ENCODE peak calls at places on chromosomes 11 and 22, in four cellular contexts. One of them, this sample, is unnamed.

GRCh38 chr11:105673089-105673488 is 63.2 kb downstream of the GRIA4 start:
- DNase-seq in H9: peak
- DNase-seq in IMR-90: peak
- DNase-seq in H1: no peak
- DNase-seq in this sample: peak

GRCh38 chr22:30730351-30730750 is 35.7 kb downstream of the OSBP2 start:
- DNase-seq in H1: no peak
- DNase-seq in H9: no peak
- DNase-seq in IMR-90: peak
- DNase-seq in this sample: no peak

GRCh38 chr11:130269544-130269943 is 45.2 kb downstream of the ZBTB44 start:
- DNase-seq in H9: no peak
- DNase-seq in IMR-90: no peak
- DNase-seq in H1: no peak
- DNase-seq in this sample: no peak

GRCh38 chr11:35321532-35322320 is 97.6 kb downstream of the SLC1A2 start:
- DNase-seq in IMR-90: peak
- DNase-seq in H1: no peak
- DNase-seq in H9: no peak
- DNase-seq in this sample: no peak

GRCh38 chr11:1307163-1307870 is 2.1 kb downstream of the TOLLIP start:
- DNase-seq in IMR-90: no peak
- DNase-seq in H9: no peak
- DNase-seq in H1: no peak
- DNase-seq in this sample: no peak

GRCh38 chr11:70133771-70134170 is 55.7 kb downstream of the ANO1 start:
- DNase-seq in H9: no peak
- DNase-seq in H1: no peak
- DNase-seq in IMR-90: no peak
- DNase-seq in this sample: no peak

GRCh38 chr22:49358041-49358440 is 469.6 kb downstream of the BRD1 start:
- DNase-seq in H1: no peak
- DNase-seq in IMR-90: no peak
- DNase-seq in H9: no peak
- DNase-seq in this sample: no peak

GRCh38 chr22:33851240-33851639 is 69.0 kb downstream of the LARGE1 start:
- DNase-seq in H1: no peak
- DNase-seq in H9: no peak
- DNase-seq in IMR-90: peak
- DNase-seq in this sample: no peak

GRCh38 chr11:2204361-2205213 is 33.0 kb upstream of the TH start:
- DNase-seq in H9: no peak
- DNase-seq in IMR-90: no peak
- DNase-seq in H1: no peak
- DNase-seq in this sample: no peak

GRCh38 chr11:117953029-117953671 is 23.9 kb upstream of the TMPRSS13 start:
- DNase-seq in H9: no peak
- DNase-seq in H1: no peak
- DNase-seq in IMR-90: no peak
- DNase-seq in this sample: no peak

GRCh38 chr11:83835423-83835822 is 549.3 kb upstream of the CCDC90B start:
- DNase-seq in IMR-90: peak
- DNase-seq in H9: no peak
- DNase-seq in H1: no peak
- DNase-seq in this sample: no peak

GRCh38 chr11:133900176-133901105 is 55.1 kb upstream of the SPATA19 start:
- DNase-seq in H9: no peak
- DNase-seq in IMR-90: no peak
- DNase-seq in H1: no peak
- DNase-seq in this sample: no peak

GRCh38 chr11:65442952-65443351 is 20.4 kb downstream of the NEAT1 start:
- DNase-seq in H1: no peak
- DNase-seq in H9: no peak
- DNase-seq in IMR-90: peak
- DNase-seq in this sample: no peak

GRCh38 chr11:64115751-64116522 is 50.0 kb downstream of the MACROD1 start:
- DNase-seq in IMR-90: no peak
- DNase-seq in H9: no peak
- DNase-seq in H1: no peak
- DNase-seq in this sample: no peak

GRCh38 chr11:133934599-133935550 is 21.9 kb downstream of the IGSF9B start:
- DNase-seq in H9: no peak
- DNase-seq in IMR-90: peak
- DNase-seq in H1: no peak
- DNase-seq in this sample: peak

GRCh38 chr11:21144556-21144955 is 475.2 kb downstream of the NELL1 start:
- DNase-seq in H1: no peak
- DNase-seq in H9: no peak
- DNase-seq in IMR-90: no peak
- DNase-seq in this sample: peak

GRCh38 chr11:59429924-59430516 is 3.8 kb upstream of the OR5A2 start:
- DNase-seq in IMR-90: peak
- DNase-seq in H9: no peak
- DNase-seq in H1: no peak
- DNase-seq in this sample: peak

GRCh38 chr22:44580756-44581435 is 82.9 kb upstream of the RTL6 start:
- DNase-seq in H9: peak
- DNase-seq in IMR-90: no peak
- DNase-seq in H1: no peak
- DNase-seq in this sample: no peak

GRCh38 chr11:48020092-48020755 is 39.9 kb downstream of the PTPRJ start:
- DNase-seq in IMR-90: no peak
- DNase-seq in H9: no peak
- DNase-seq in H1: no peak
- DNase-seq in this sample: no peak

GRCh38 chr11:88383446-88383845 is 45.9 kb upstream of the CTSC start:
- DNase-seq in H1: no peak
- DNase-seq in H9: no peak
- DNase-seq in IMR-90: no peak
- DNase-seq in this sample: no peak

GRCh38 chr22:37259540-37260029 is 15.5 kb upstream of the RAC2 start:
- DNase-seq in H1: no peak
- DNase-seq in IMR-90: peak
- DNase-seq in H9: peak
- DNase-seq in this sample: peak

GRCh38 chr11:14422052-14422813 is 63.2 kb upstream of the RRAS2 start:
- DNase-seq in IMR-90: peak
- DNase-seq in H9: peak
- DNase-seq in H1: peak
- DNase-seq in this sample: peak

GRCh38 chr11:83070878-83071640 is 638 bp downstream of the RAB30 start:
- DNase-seq in H9: no peak
- DNase-seq in H1: no peak
- DNase-seq in IMR-90: peak
- DNase-seq in this sample: peak

GRCh38 chr22:46135611-46136538 is 14.5 kb upstream of the PPARA start:
- DNase-seq in IMR-90: no peak
- DNase-seq in H1: no peak
- DNase-seq in H9: no peak
- DNase-seq in this sample: no peak

GRCh38 chr11:7547687-7548086 is 33.9 kb downstream of the PPFIBP2 start:
- DNase-seq in H1: no peak
- DNase-seq in IMR-90: no peak
- DNase-seq in H9: no peak
- DNase-seq in this sample: no peak

GRCh38 chr11:24664399-24664798 is 167.5 kb downstream of the LUZP2 start:
- DNase-seq in IMR-90: no peak
- DNase-seq in H9: no peak
- DNase-seq in H1: no peak
- DNase-seq in this sample: no peak

GRCh38 chr11:47332791-47333525 is 19.5 kb downstream of the MYBPC3 start:
- DNase-seq in H1: no peak
- DNase-seq in H9: no peak
- DNase-seq in IMR-90: no peak
- DNase-seq in this sample: no peak

GRCh38 chr11:6333112-6333511 is 12.8 kb upstream of the CAVIN3 start:
- DNase-seq in H9: no peak
- DNase-seq in IMR-90: peak
- DNase-seq in H1: no peak
- DNase-seq in this sample: no peak

GRCh38 chr22:30308518-30309230 is 18.1 kb downstream of the TBC1D10A start:
- DNase-seq in H9: no peak
- DNase-seq in H1: no peak
- DNase-seq in IMR-90: peak
- DNase-seq in this sample: no peak

GRCh38 chr11:46036969-46037368 is 84.3 kb downstream of the PHF21A start:
- DNase-seq in H9: no peak
- DNase-seq in IMR-90: peak
- DNase-seq in H1: no peak
- DNase-seq in this sample: no peak

GRCh38 chr11:8732748-8733241 is 50.2 kb downstream of the RPL27A start:
- DNase-seq in IMR-90: peak
- DNase-seq in H9: no peak
- DNase-seq in H1: no peak
- DNase-seq in this sample: peak

GRCh38 chr11:104830080-104830479 is 68.2 kb downstream of the CASP12 start:
- DNase-seq in H1: no peak
- DNase-seq in H9: no peak
- DNase-seq in IMR-90: peak
- DNase-seq in this sample: no peak

GRCh38 chr11:96095884-96096301 is 172.0 kb upstream of the MTMR2 start:
- DNase-seq in IMR-90: no peak
- DNase-seq in H9: no peak
- DNase-seq in H1: no peak
- DNase-seq in this sample: no peak

GRCh38 chr11:77728203-77728786 is 90.7 kb upstream of the CLNS1A start:
- DNase-seq in H1: no peak
- DNase-seq in H9: no peak
- DNase-seq in IMR-90: no peak
- DNase-seq in this sample: no peak

GRCh38 chr11:122069946-122070345 is 46.1 kb downstream of the BLID start:
- DNase-seq in H1: no peak
- DNase-seq in IMR-90: peak
- DNase-seq in H9: peak
- DNase-seq in this sample: peak

GRCh38 chr11:3837793-3838192 is 3.0 kb downstream of the RHOG start:
- DNase-seq in IMR-90: no peak
- DNase-seq in H9: no peak
- DNase-seq in H1: no peak
- DNase-seq in this sample: no peak

GRCh38 chr22:36743011-36743410 is 32.9 kb downstream of the IFT27 start:
- DNase-seq in H1: no peak
- DNase-seq in H9: peak
- DNase-seq in IMR-90: no peak
- DNase-seq in this sample: no peak

GRCh38 chr11:32435947-32436750 is 810 bp upstream of the WT1 start:
- DNase-seq in H9: no peak
- DNase-seq in IMR-90: no peak
- DNase-seq in H1: no peak
- DNase-seq in this sample: peak

GRCh38 chr11:8766043-8766992 is 83.7 kb downstream of the RPL27A start:
- DNase-seq in H9: peak
- DNase-seq in IMR-90: peak
- DNase-seq in H1: no peak
- DNase-seq in this sample: peak

GRCh38 chr11:62513651-62514050 is 33.0 kb downstream of the AHNAK start:
- DNase-seq in H1: no peak
- DNase-seq in H9: no peak
- DNase-seq in IMR-90: no peak
- DNase-seq in this sample: no peak

GRCh38 chr11:11940551-11940950 is 67.9 kb downstream of the DKK3 start:
- DNase-seq in H9: no peak
- DNase-seq in H1: no peak
- DNase-seq in IMR-90: no peak
- DNase-seq in this sample: no peak
- H3K56ac ChIP-seq in H9: no peak
- H3K56ac ChIP-seq in H1: no peak
- H3K56ac ChIP-seq in IMR-90: no peak
- H3K56ac ChIP-seq in this sample: no peak

GRCh38 chr11:43751726-43752125 is 71.2 kb downstream of the HSD17B12 start:
- DNase-seq in H1: no peak
- DNase-seq in H9: no peak
- DNase-seq in IMR-90: no peak
- DNase-seq in this sample: no peak
- H3K56ac ChIP-seq in H1: no peak
- H3K56ac ChIP-seq in H9: no peak
- H3K56ac ChIP-seq in IMR-90: no peak
- H3K56ac ChIP-seq in this sample: no peak

DNA sequence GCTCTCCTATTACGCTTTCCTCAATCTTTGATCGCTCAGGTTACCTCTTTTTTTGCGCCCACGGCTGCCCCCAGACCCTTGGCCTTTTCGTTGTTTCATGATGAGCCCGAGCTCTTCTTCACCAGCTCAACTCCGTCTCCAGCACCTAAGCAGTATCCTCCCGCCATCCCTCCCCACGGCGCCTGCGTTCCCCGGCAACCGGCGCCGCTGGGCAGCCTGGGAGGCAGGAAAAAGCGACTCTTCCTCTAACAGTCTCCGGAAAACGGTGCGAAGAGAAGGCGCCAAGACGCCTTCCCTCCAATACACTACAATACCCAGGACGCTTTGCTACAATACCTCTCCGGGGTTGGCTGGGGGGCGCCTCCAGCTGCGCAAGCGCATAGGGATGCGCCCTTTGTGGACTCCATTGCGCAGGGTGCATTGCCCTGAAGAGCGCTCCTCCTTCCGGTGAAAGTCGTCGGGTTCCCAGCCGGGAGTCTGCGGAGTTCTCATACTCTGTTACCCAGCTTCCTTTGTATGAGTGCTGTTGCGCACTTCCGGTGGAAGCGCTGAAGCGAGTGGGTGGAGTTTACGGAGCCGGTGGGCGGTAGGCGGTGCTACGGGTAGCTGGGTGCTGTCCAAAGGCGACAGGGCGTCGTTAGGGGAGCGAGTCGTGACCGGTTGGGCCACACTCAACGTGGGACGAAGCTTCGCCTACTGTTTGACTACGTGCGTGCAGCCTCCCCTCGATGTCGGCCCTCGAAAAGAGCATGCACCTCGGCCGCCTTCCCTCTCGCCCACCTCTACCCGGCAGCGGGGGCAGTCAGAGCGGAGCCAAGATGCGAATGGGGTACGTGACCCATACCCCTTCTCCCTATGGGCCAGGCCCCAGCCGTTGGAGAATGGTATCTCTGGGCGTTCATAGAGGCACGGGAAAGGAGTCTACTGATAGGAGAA is at the start of the genes C2CD3 and PPME1:
- DNase-seq in H1: peak
- DNase-seq in IMR-90: peak
- DNase-seq in H9: peak
- DNase-seq in this sample: peak
- H3K56ac ChIP-seq in H1: peak
- H3K56ac ChIP-seq in IMR-90: peak
- H3K56ac ChIP-seq in H9: no peak
- H3K56ac ChIP-seq in this sample: peak

GRCh38 chr11:22510741-22511140 is 114.9 kb downstream of the FANCF start:
- DNase-seq in IMR-90: peak
- DNase-seq in H1: no peak
- DNase-seq in H9: no peak
- DNase-seq in this sample: no peak
- H3K56ac ChIP-seq in IMR-90: no peak
- H3K56ac ChIP-seq in H1: no peak
- H3K56ac ChIP-seq in H9: no peak
- H3K56ac ChIP-seq in this sample: no peak

GRCh38 chr11:100716848-100717247 is 29.8 kb downstream of the ARHGAP42 start:
- DNase-seq in H1: no peak
- DNase-seq in H9: no peak
- DNase-seq in IMR-90: no peak
- DNase-seq in this sample: no peak
- H3K56ac ChIP-seq in H1: no peak
- H3K56ac ChIP-seq in H9: no peak
- H3K56ac ChIP-seq in IMR-90: no peak
- H3K56ac ChIP-seq in this sample: no peak

This sample was measured in mesendoderm.